ENCODE peak calls at places on chromosomes 12 and 14, in six cellular contexts. One of them, this sample, is unnamed.

GRCh38 chr12:46214668-46215429 is 54.0 kb downstream of the SLC38A1 start:
- DNase-seq in BJ: no peak
- DNase-seq in fibroblast of the aortic adventitia: no peak
- DNase-seq in lung: no peak
- DNase-seq in Panc1: no peak
- DNase-seq in astrocyte of the spinal cord: no peak
- DNase-seq in this sample: no peak

GRCh38 chr14:51018521-51018920 is 74.2 kb upstream of the PYGL start:
- DNase-seq in Panc1: no peak
- DNase-seq in astrocyte of the spinal cord: peak
- DNase-seq in BJ: no peak
- DNase-seq in lung: no peak
- DNase-seq in fibroblast of the aortic adventitia: peak
- DNase-seq in this sample: no peak

GRCh38 chr14:91898256-91898843 is 31.0 kb upstream of the TC2N start:
- DNase-seq in lung: no peak
- DNase-seq in astrocyte of the spinal cord: peak
- DNase-seq in BJ: no peak
- DNase-seq in Panc1: no peak
- DNase-seq in fibroblast of the aortic adventitia: no peak
- DNase-seq in this sample: no peak

GRCh38 chr14:60014402-60014801 is 77.3 kb upstream of the PCNX4 start:
- DNase-seq in lung: no peak
- DNase-seq in Panc1: no peak
- DNase-seq in BJ: no peak
- DNase-seq in astrocyte of the spinal cord: no peak
- DNase-seq in fibroblast of the aortic adventitia: no peak
- DNase-seq in this sample: peak

GRCh38 chr14:104771918-104772706 is 19.2 kb downstream of the SIVA1 start:
- DNase-seq in lung: no peak
- DNase-seq in fibroblast of the aortic adventitia: no peak
- DNase-seq in astrocyte of the spinal cord: no peak
- DNase-seq in Panc1: no peak
- DNase-seq in BJ: no peak
- DNase-seq in this sample: no peak

GRCh38 chr12:21989819-21990412 is 48.7 kb upstream of the ABCC9 start:
- DNase-seq in astrocyte of the spinal cord: peak
- DNase-seq in fibroblast of the aortic adventitia: peak
- DNase-seq in Panc1: no peak
- DNase-seq in lung: no peak
- DNase-seq in BJ: no peak
- DNase-seq in this sample: peak

GRCh38 chr12:107491856-107492255 is 193.7 kb upstream of the PWP1 start:
- DNase-seq in BJ: no peak
- DNase-seq in fibroblast of the aortic adventitia: peak
- DNase-seq in lung: no peak
- DNase-seq in Panc1: no peak
- DNase-seq in astrocyte of the spinal cord: peak
- DNase-seq in this sample: no peak

GRCh38 chr14:93086441-93087055 is 29.2 kb downstream of the ITPK1 start:
- DNase-seq in lung: no peak
- DNase-seq in BJ: no peak
- DNase-seq in astrocyte of the spinal cord: no peak
- DNase-seq in fibroblast of the aortic adventitia: no peak
- DNase-seq in Panc1: no peak
- DNase-seq in this sample: no peak

GRCh38 chr14:77615231-77616132 is 955 bp downstream of the SPTLC2 start:
- DNase-seq in astrocyte of the spinal cord: peak
- DNase-seq in lung: no peak
- DNase-seq in Panc1: no peak
- DNase-seq in BJ: no peak
- DNase-seq in fibroblast of the aortic adventitia: no peak
- DNase-seq in this sample: no peak

GRCh38 chr14:59428581-59429012 is 36.6 kb downstream of the GPR135 start:
- DNase-seq in lung: no peak
- DNase-seq in BJ: no peak
- DNase-seq in Panc1: no peak
- DNase-seq in astrocyte of the spinal cord: peak
- DNase-seq in fibroblast of the aortic adventitia: peak
- DNase-seq in this sample: no peak

GRCh38 chr14:104343690-104344640 is 205.6 kb downstream of the KIF26A start:
- DNase-seq in fibroblast of the aortic adventitia: no peak
- DNase-seq in BJ: no peak
- DNase-seq in astrocyte of the spinal cord: no peak
- DNase-seq in lung: no peak
- DNase-seq in Panc1: no peak
- DNase-seq in this sample: no peak

GRCh38 chr14:64748995-64749714 is 44.9 kb downstream of the PLEKHG3 start:
- DNase-seq in Panc1: no peak
- DNase-seq in BJ: no peak
- DNase-seq in fibroblast of the aortic adventitia: no peak
- DNase-seq in lung: no peak
- DNase-seq in astrocyte of the spinal cord: no peak
- DNase-seq in this sample: no peak

GRCh38 chr12:209246-209645 is 4.7 kb downstream of the SLC6A12 start:
- DNase-seq in Panc1: no peak
- DNase-seq in lung: no peak
- DNase-seq in astrocyte of the spinal cord: no peak
- DNase-seq in BJ: no peak
- DNase-seq in fibroblast of the aortic adventitia: no peak
- DNase-seq in this sample: no peak

GRCh38 chr12:8513203-8513602 is at the start of gene CLEC4D:
- DNase-seq in astrocyte of the spinal cord: no peak
- DNase-seq in BJ: no peak
- DNase-seq in Panc1: no peak
- DNase-seq in fibroblast of the aortic adventitia: no peak
- DNase-seq in lung: no peak
- DNase-seq in this sample: no peak

GRCh38 chr12:113658030-113658655 is 186.5 kb upstream of the LHX5 start:
- DNase-seq in lung: no peak
- DNase-seq in astrocyte of the spinal cord: no peak
- DNase-seq in Panc1: no peak
- DNase-seq in BJ: no peak
- DNase-seq in fibroblast of the aortic adventitia: peak
- DNase-seq in this sample: peak

GRCh38 chr12:108846320-108846719 is 11.1 kb downstream of the SSH1 start:
- DNase-seq in astrocyte of the spinal cord: no peak
- DNase-seq in fibroblast of the aortic adventitia: peak
- DNase-seq in lung: no peak
- DNase-seq in BJ: no peak
- DNase-seq in Panc1: no peak
- DNase-seq in this sample: no peak

GRCh38 chr14:29861996-29862395 is 65.7 kb downstream of the PRKD1 start:
- DNase-seq in BJ: no peak
- DNase-seq in lung: no peak
- DNase-seq in Panc1: no peak
- DNase-seq in astrocyte of the spinal cord: no peak
- DNase-seq in fibroblast of the aortic adventitia: peak
- DNase-seq in this sample: no peak

GRCh38 chr12:99658950-99659349 is 11.4 kb downstream of the GARIN6 start:
- DNase-seq in Panc1: no peak
- DNase-seq in BJ: no peak
- DNase-seq in fibroblast of the aortic adventitia: no peak
- DNase-seq in astrocyte of the spinal cord: peak
- DNase-seq in lung: no peak
- DNase-seq in this sample: peak

GRCh38 chr12:93426406-93426805 is 15.3 kb downstream of the UBE2N start:
- DNase-seq in BJ: no peak
- DNase-seq in astrocyte of the spinal cord: no peak
- DNase-seq in Panc1: no peak
- DNase-seq in lung: no peak
- DNase-seq in fibroblast of the aortic adventitia: no peak
- DNase-seq in this sample: no peak

GRCh38 chr14:106044949-106045596 is 518.7 kb downstream of the TMEM121 start:
- DNase-seq in Panc1: peak
- DNase-seq in astrocyte of the spinal cord: no peak
- DNase-seq in lung: no peak
- DNase-seq in fibroblast of the aortic adventitia: no peak
- DNase-seq in BJ: no peak
- DNase-seq in this sample: peak

GRCh38 chr12:111343181-111343580 is 25.7 kb downstream of the PHETA1 start:
- DNase-seq in fibroblast of the aortic adventitia: no peak
- DNase-seq in Panc1: no peak
- DNase-seq in lung: no peak
- DNase-seq in astrocyte of the spinal cord: no peak
- DNase-seq in BJ: no peak
- DNase-seq in this sample: no peak

GRCh38 chr12:121668750-121669524 is 517 bp downstream of the MORN3 start:
- DNase-seq in lung: no peak
- DNase-seq in astrocyte of the spinal cord: no peak
- DNase-seq in fibroblast of the aortic adventitia: peak
- DNase-seq in BJ: no peak
- DNase-seq in Panc1: no peak
- DNase-seq in this sample: peak

GRCh38 chr12:67484788-67485480 is 163.6 kb upstream of the DYRK2 start:
- DNase-seq in astrocyte of the spinal cord: no peak
- DNase-seq in BJ: no peak
- DNase-seq in Panc1: no peak
- DNase-seq in fibroblast of the aortic adventitia: no peak
- DNase-seq in lung: no peak
- DNase-seq in this sample: no peak

GRCh38 chr14:48874701-48875100 is 711.5 kb downstream of the RPS29 start:
- DNase-seq in fibroblast of the aortic adventitia: no peak
- DNase-seq in Panc1: no peak
- DNase-seq in astrocyte of the spinal cord: no peak
- DNase-seq in BJ: no peak
- DNase-seq in lung: no peak
- DNase-seq in this sample: no peak

GRCh38 chr14:29735459-29735858 is 192.2 kb downstream of the PRKD1 start:
- DNase-seq in BJ: no peak
- DNase-seq in astrocyte of the spinal cord: no peak
- DNase-seq in lung: no peak
- DNase-seq in fibroblast of the aortic adventitia: no peak
- DNase-seq in Panc1: no peak
- DNase-seq in this sample: no peak

GRCh38 chr12:130124106-130124505 is 38.2 kb upstream of the FZD10 start:
- DNase-seq in astrocyte of the spinal cord: no peak
- DNase-seq in BJ: no peak
- DNase-seq in Panc1: no peak
- DNase-seq in fibroblast of the aortic adventitia: no peak
- DNase-seq in lung: no peak
- DNase-seq in this sample: no peak

GRCh38 chr12:130120012-130120805 is 42.1 kb upstream of the FZD10 start:
- DNase-seq in astrocyte of the spinal cord: no peak
- DNase-seq in Panc1: no peak
- DNase-seq in BJ: no peak
- DNase-seq in lung: no peak
- DNase-seq in fibroblast of the aortic adventitia: no peak
- DNase-seq in this sample: no peak

GRCh38 chr12:130119241-130119861 is 42.9 kb upstream of the FZD10 start:
- DNase-seq in fibroblast of the aortic adventitia: no peak
- DNase-seq in Panc1: no peak
- DNase-seq in BJ: no peak
- DNase-seq in lung: no peak
- DNase-seq in astrocyte of the spinal cord: no peak
- DNase-seq in this sample: no peak

GRCh38 chr12:130118181-130118580 is 44.1 kb upstream of the FZD10 start:
- DNase-seq in Panc1: no peak
- DNase-seq in BJ: no peak
- DNase-seq in fibroblast of the aortic adventitia: no peak
- DNase-seq in astrocyte of the spinal cord: no peak
- DNase-seq in lung: no peak
- DNase-seq in this sample: no peak

GRCh38 chr12:130121246-130122005 is 40.8 kb upstream of the FZD10 start:
- DNase-seq in lung: no peak
- DNase-seq in fibroblast of the aortic adventitia: no peak
- DNase-seq in astrocyte of the spinal cord: no peak
- DNase-seq in Panc1: no peak
- DNase-seq in BJ: no peak
- DNase-seq in this sample: no peak
- TF ChIP-seq CTCF in lung: no peak
- TF ChIP-seq CTCF in fibroblast of the aortic adventitia: no peak
- TF ChIP-seq CTCF in astrocyte of the spinal cord: no peak
- TF ChIP-seq CTCF in Panc1: no peak
- TF ChIP-seq CTCF in BJ: no peak
- TF ChIP-seq CTCF in this sample: no peak

GRCh38 chr12:6873094-6874006 is at the start of gene SPSB2:
- DNase-seq in astrocyte of the spinal cord: peak
- DNase-seq in lung: peak
- DNase-seq in BJ: no peak
- DNase-seq in Panc1: no peak
- DNase-seq in fibroblast of the aortic adventitia: peak
- DNase-seq in this sample: peak
- TF ChIP-seq CTCF in astrocyte of the spinal cord: no peak
- TF ChIP-seq CTCF in lung: no peak
- TF ChIP-seq CTCF in BJ: no peak
- TF ChIP-seq CTCF in Panc1: no peak
- TF ChIP-seq CTCF in fibroblast of the aortic adventitia: peak
- TF ChIP-seq CTCF in this sample: no peak

GRCh38 chr12:15154108-15154507 is 67.1 kb downstream of the RERG start:
- DNase-seq in fibroblast of the aortic adventitia: no peak
- DNase-seq in Panc1: no peak
- DNase-seq in astrocyte of the spinal cord: no peak
- DNase-seq in lung: no peak
- DNase-seq in BJ: no peak
- DNase-seq in this sample: no peak

GRCh38 chr12:15151141-15152091 is 69.8 kb downstream of the RERG start:
- DNase-seq in lung: no peak
- DNase-seq in BJ: no peak
- DNase-seq in astrocyte of the spinal cord: peak
- DNase-seq in Panc1: no peak
- DNase-seq in fibroblast of the aortic adventitia: peak
- DNase-seq in this sample: peak

GRCh38 chr12:15152864-15153263 is 68.4 kb downstream of the RERG start:
- DNase-seq in fibroblast of the aortic adventitia: peak
- DNase-seq in lung: no peak
- DNase-seq in BJ: no peak
- DNase-seq in astrocyte of the spinal cord: peak
- DNase-seq in Panc1: no peak
- DNase-seq in this sample: peak

GRCh38 chr12:15155271-15155670 is 65.9 kb downstream of the RERG start:
- DNase-seq in BJ: no peak
- DNase-seq in Panc1: no peak
- DNase-seq in astrocyte of the spinal cord: no peak
- DNase-seq in lung: no peak
- DNase-seq in fibroblast of the aortic adventitia: no peak
- DNase-seq in this sample: peak

GRCh38 chr12:15152456-15152855 is 68.8 kb downstream of the RERG start:
- DNase-seq in Panc1: no peak
- DNase-seq in lung: no peak
- DNase-seq in astrocyte of the spinal cord: peak
- DNase-seq in fibroblast of the aortic adventitia: peak
- DNase-seq in BJ: no peak
- DNase-seq in this sample: peak
- TF ChIP-seq CTCF in Panc1: no peak
- TF ChIP-seq CTCF in lung: no peak
- TF ChIP-seq CTCF in astrocyte of the spinal cord: peak
- TF ChIP-seq CTCF in fibroblast of the aortic adventitia: peak
- TF ChIP-seq CTCF in BJ: peak
- TF ChIP-seq CTCF in this sample: peak

DNA sequence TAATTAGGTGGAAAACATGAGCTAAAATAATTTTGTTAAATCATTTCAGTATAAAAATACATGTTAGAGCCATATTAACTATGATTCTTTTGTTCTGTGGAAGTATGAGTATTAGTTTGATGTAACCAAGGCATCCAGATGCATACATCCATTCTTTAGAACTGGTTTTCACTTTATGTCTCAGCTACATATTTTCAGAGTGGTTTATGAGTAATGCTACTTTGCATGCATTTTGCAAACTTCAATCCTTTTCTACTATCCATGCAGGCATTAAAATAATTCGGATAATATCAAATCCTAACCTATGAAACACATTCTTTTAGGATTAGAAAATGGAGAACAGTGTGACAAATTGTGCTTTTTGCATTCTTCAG is 27.7 kb downstream of the MSRB3 start:
- DNase-seq in BJ: no peak
- DNase-seq in lung: no peak
- DNase-seq in Panc1: no peak
- DNase-seq in astrocyte of the spinal cord: no peak
- DNase-seq in fibroblast of the aortic adventitia: no peak
- DNase-seq in this sample: no peak
- TF ChIP-seq CTCF in BJ: no peak
- TF ChIP-seq CTCF in lung: no peak
- TF ChIP-seq CTCF in Panc1: no peak
- TF ChIP-seq CTCF in astrocyte of the spinal cord: no peak
- TF ChIP-seq CTCF in fibroblast of the aortic adventitia: no peak
- TF ChIP-seq CTCF in this sample: no peak

This sample was measured in MCF 10A.